ENCODE peak calls at places on chromosomes 13 and 19, in five cellular contexts. Y is activated CD4-positive, alpha-beta T cell treated with anti-CD3 and anti-CD28 coated beads, Interleukin-2, amount 50 U/mL, for 1 hour; A is breast epithelium; J is activated T-helper 1 cell treated with Interleukin-2 at 50 U/mL for 16 hours; D is neuronal stem cell. T is an unnamed sample.

GRCh38 chr19:8515317-8515716 is 1.4 kb upstream of the ZNF414 start:
- DNase-seq in J (peak; percentile 28), A (no peak), Y (peak; percentile 43), D (no peak), T (no peak)

GRCh38 chr13:113405481-113406300 is 41.8 kb upstream of the GRTP1 start:
- DNase-seq in D (no peak), A (no peak), Y (no peak), J (no peak), T (no peak)

GRCh38 chr19:4064551-4065260 is 2.0 kb downstream of the ZBTB7A start:
- DNase-seq in Y (peak; percentile 34), A (no peak), J (no peak), D (no peak), T (no peak)

GRCh38 chr19:46489445-46490272 is 6.0 kb downstream of the PNMA8B start:
- DNase-seq in D (no peak), J (no peak), Y (no peak), A (no peak), T (no peak)

GRCh38 chr13:76331948-76332712 is 554.1 kb downstream of the KCTD12 start:
- DNase-seq in Y (no peak), J (no peak), A (no peak), D (no peak), T (no peak)

GRCh38 chr19:54204767-54205468 is 4.3 kb downstream of the RPS9 start:
- DNase-seq in A (no peak), D (no peak), J (no peak), Y (no peak), T (no peak)

GRCh38 chr19:55340144-55340783 is 588 bp downstream of the KMT5C start:
- DNase-seq in Y (no peak), J (no peak), A (peak; percentile 30), D (no peak), T (no peak)

GRCh38 chr13:100130930-100131511 is 42.1 kb downstream of the PCCA start:
- DNase-seq in Y (no peak), D (no peak), J (no peak), A (no peak), T (no peak)

GRCh38 chr19:42396248-42396541 is 6.1 kb upstream of the CNFN start:
- DNase-seq in Y (no peak), A (no peak), J (no peak), D (no peak), T (no peak)

T was measured in NCI-H446 treated with DMSO at 0.1 percent for 48 hours.